ENCODE peak calls at places on chromosomes 5 and 9, in eight cellular contexts. One of them, this sample, is unnamed.

GRCh38 chr5:169116961-169117461 is 183.9 kb downstream of the SLIT3 start:
- DNase-seq in transverse colon: no peak
- DNase-seq in sigmoid colon: no peak
- DNase-seq in suprapubic skin: no peak
- DNase-seq in ovary: no peak
- DNase-seq in tibial nerve: no peak
- DNase-seq in stomach: no peak
- DNase-seq in A549: no peak
- DNase-seq in this sample: no peak

GRCh38 chr5:154095819-154096380 is 57.1 kb downstream of the MFAP3 start:
- DNase-seq in transverse colon: no peak
- DNase-seq in sigmoid colon: no peak
- DNase-seq in suprapubic skin: no peak
- DNase-seq in ovary: no peak
- DNase-seq in tibial nerve: no peak
- DNase-seq in stomach: no peak
- DNase-seq in A549: no peak
- DNase-seq in this sample: no peak

GRCh38 chr9:111974092-111974681 is 77.6 kb downstream of the UGCG start:
- DNase-seq in transverse colon: no peak
- DNase-seq in sigmoid colon: no peak
- DNase-seq in suprapubic skin: no peak
- DNase-seq in ovary: no peak
- DNase-seq in tibial nerve: no peak
- DNase-seq in stomach: peak
- DNase-seq in A549: no peak
- DNase-seq in this sample: no peak

GRCh38 chr5:10158886-10159285 is 90.8 kb downstream of the ATPSCKMT start:
- DNase-seq in transverse colon: no peak
- DNase-seq in sigmoid colon: no peak
- DNase-seq in suprapubic skin: no peak
- DNase-seq in ovary: no peak
- DNase-seq in tibial nerve: no peak
- DNase-seq in stomach: no peak
- DNase-seq in A549: no peak
- DNase-seq in this sample: no peak

GRCh38 chr5:116454417-116454927 is 120.2 kb downstream of the SEMA6A start:
- DNase-seq in transverse colon: no peak
- DNase-seq in sigmoid colon: no peak
- DNase-seq in suprapubic skin: no peak
- DNase-seq in ovary: no peak
- DNase-seq in tibial nerve: no peak
- DNase-seq in stomach: no peak
- DNase-seq in A549: no peak
- DNase-seq in this sample: no peak

GRCh38 chr5:23631283-23632045 is 124.1 kb downstream of the PRDM9 start:
- DNase-seq in transverse colon: no peak
- DNase-seq in sigmoid colon: no peak
- DNase-seq in suprapubic skin: no peak
- DNase-seq in ovary: no peak
- DNase-seq in tibial nerve: no peak
- DNase-seq in stomach: no peak
- DNase-seq in A549: peak
- DNase-seq in this sample: no peak

GRCh38 chr5:159469496-159470370 is 139.4 kb upstream of the IL12B start:
- DNase-seq in transverse colon: no peak
- DNase-seq in sigmoid colon: no peak
- DNase-seq in suprapubic skin: no peak
- DNase-seq in ovary: no peak
- DNase-seq in tibial nerve: no peak
- DNase-seq in stomach: no peak
- DNase-seq in A549: no peak
- DNase-seq in this sample: no peak

GRCh38 chr5:98173334-98173733 is 600.1 kb upstream of the RGMB start:
- DNase-seq in transverse colon: no peak
- DNase-seq in sigmoid colon: no peak
- DNase-seq in suprapubic skin: no peak
- DNase-seq in ovary: no peak
- DNase-seq in tibial nerve: no peak
- DNase-seq in stomach: no peak
- DNase-seq in A549: no peak
- DNase-seq in this sample: no peak

GRCh38 chr9:130880599-130881220 is 15.9 kb downstream of the QRFP start:
- DNase-seq in transverse colon: no peak
- DNase-seq in sigmoid colon: no peak
- DNase-seq in suprapubic skin: no peak
- DNase-seq in ovary: no peak
- DNase-seq in tibial nerve: no peak
- DNase-seq in stomach: no peak
- DNase-seq in A549: no peak
- DNase-seq in this sample: no peak

GRCh38 chr5:1476967-1477310 is 31.7 kb upstream of the SLC6A3 start:
- DNase-seq in transverse colon: no peak
- DNase-seq in sigmoid colon: peak
- DNase-seq in suprapubic skin: no peak
- DNase-seq in ovary: no peak
- DNase-seq in tibial nerve: no peak
- DNase-seq in stomach: no peak
- DNase-seq in A549: no peak
- DNase-seq in this sample: no peak

GRCh38 chr9:106862946-106863740 is at the start of gene ZNF462:
- DNase-seq in transverse colon: peak
- DNase-seq in sigmoid colon: peak
- DNase-seq in suprapubic skin: no peak
- DNase-seq in ovary: peak
- DNase-seq in tibial nerve: peak
- DNase-seq in stomach: no peak
- DNase-seq in A549: peak
- DNase-seq in this sample: peak

GRCh38 chr9:93028448-93029006 is 30.0 kb upstream of the SUSD3 start:
- DNase-seq in transverse colon: peak
- DNase-seq in sigmoid colon: no peak
- DNase-seq in suprapubic skin: no peak
- DNase-seq in ovary: no peak
- DNase-seq in tibial nerve: no peak
- DNase-seq in stomach: no peak
- DNase-seq in A549: no peak
- DNase-seq in this sample: peak

GRCh38 chr5:38466444-38467189 is 89.8 kb downstream of the LIFR start:
- DNase-seq in transverse colon: peak
- DNase-seq in sigmoid colon: peak
- DNase-seq in suprapubic skin: peak
- DNase-seq in ovary: peak
- DNase-seq in tibial nerve: peak
- DNase-seq in stomach: peak
- DNase-seq in A549: no peak
- DNase-seq in this sample: peak

GRCh38 chr5:38465702-38466443 is 90.6 kb downstream of the LIFR start:
- DNase-seq in transverse colon: no peak
- DNase-seq in sigmoid colon: no peak
- DNase-seq in suprapubic skin: no peak
- DNase-seq in ovary: no peak
- DNase-seq in tibial nerve: no peak
- DNase-seq in stomach: no peak
- DNase-seq in A549: no peak
- DNase-seq in this sample: no peak

GRCh38 chr5:38468978-38469706 is 87.3 kb downstream of the LIFR start:
- DNase-seq in transverse colon: no peak
- DNase-seq in sigmoid colon: peak
- DNase-seq in suprapubic skin: no peak
- DNase-seq in ovary: peak
- DNase-seq in tibial nerve: peak
- DNase-seq in stomach: no peak
- DNase-seq in A549: no peak
- DNase-seq in this sample: peak

GRCh38 chr5:38468202-38468656 is 88.2 kb downstream of the LIFR start:
- DNase-seq in transverse colon: no peak
- DNase-seq in sigmoid colon: peak
- DNase-seq in suprapubic skin: no peak
- DNase-seq in ovary: no peak
- DNase-seq in tibial nerve: peak
- DNase-seq in stomach: no peak
- DNase-seq in A549: peak
- DNase-seq in this sample: no peak

DNA sequence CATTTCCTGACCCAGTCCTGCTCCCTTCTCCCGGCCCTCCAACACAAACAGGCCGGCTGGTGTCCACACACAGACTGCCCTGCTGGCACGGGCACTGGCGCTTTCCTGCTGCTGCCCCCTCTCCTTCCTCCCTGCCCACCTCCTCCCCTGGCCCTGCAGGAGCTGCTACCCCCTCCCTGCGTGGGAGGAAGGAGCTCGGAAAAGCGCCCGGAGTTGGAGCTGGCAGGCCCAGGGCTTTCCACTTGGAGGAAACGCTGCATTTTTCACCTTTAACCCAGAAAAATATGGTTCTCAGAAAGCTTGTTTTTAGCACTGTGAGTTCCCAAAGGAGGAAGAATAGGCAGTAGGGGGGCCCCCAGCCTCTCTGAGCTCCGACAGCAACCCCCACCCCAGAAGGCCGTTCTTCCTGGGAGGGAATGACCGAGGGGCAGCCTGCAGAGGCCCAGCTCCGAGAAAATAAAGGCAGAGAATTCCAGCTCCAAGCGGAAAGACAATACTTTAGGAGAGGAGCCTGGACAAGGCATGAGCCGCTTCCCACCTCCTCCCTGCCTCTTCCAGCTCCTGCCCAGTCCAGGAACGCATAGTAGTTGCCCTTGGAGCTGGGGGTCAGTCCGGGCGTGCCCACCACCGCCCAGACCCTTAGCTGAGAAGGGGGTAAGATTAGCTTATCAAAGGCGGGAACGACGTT is 88.9 kb downstream of the LIFR start:
- DNase-seq in transverse colon: no peak
- DNase-seq in sigmoid colon: peak
- DNase-seq in suprapubic skin: no peak
- DNase-seq in ovary: peak
- DNase-seq in tibial nerve: peak
- DNase-seq in stomach: peak
- DNase-seq in A549: no peak
- DNase-seq in this sample: peak
- TF ChIP-seq EP300 in transverse colon: no peak
- TF ChIP-seq EP300 in sigmoid colon: no peak
- TF ChIP-seq EP300 in suprapubic skin: no peak
- TF ChIP-seq EP300 in ovary: peak
- TF ChIP-seq EP300 in tibial nerve: peak
- TF ChIP-seq EP300 in stomach: no peak
- TF ChIP-seq EP300 in A549: no peak
- TF ChIP-seq EP300 in this sample: no peak

GRCh38 chr9:28093141-28093540 is 519.9 kb upstream of the C9orf72 start:
- DNase-seq in transverse colon: no peak
- DNase-seq in sigmoid colon: no peak
- DNase-seq in suprapubic skin: no peak
- DNase-seq in ovary: no peak
- DNase-seq in tibial nerve: no peak
- DNase-seq in stomach: no peak
- DNase-seq in A549: no peak
- DNase-seq in this sample: no peak
- TF ChIP-seq EP300 in transverse colon: no peak
- TF ChIP-seq EP300 in sigmoid colon: no peak
- TF ChIP-seq EP300 in suprapubic skin: no peak
- TF ChIP-seq EP300 in ovary: no peak
- TF ChIP-seq EP300 in tibial nerve: no peak
- TF ChIP-seq EP300 in stomach: no peak
- TF ChIP-seq EP300 in A549: no peak
- TF ChIP-seq EP300 in this sample: no peak

DNA sequence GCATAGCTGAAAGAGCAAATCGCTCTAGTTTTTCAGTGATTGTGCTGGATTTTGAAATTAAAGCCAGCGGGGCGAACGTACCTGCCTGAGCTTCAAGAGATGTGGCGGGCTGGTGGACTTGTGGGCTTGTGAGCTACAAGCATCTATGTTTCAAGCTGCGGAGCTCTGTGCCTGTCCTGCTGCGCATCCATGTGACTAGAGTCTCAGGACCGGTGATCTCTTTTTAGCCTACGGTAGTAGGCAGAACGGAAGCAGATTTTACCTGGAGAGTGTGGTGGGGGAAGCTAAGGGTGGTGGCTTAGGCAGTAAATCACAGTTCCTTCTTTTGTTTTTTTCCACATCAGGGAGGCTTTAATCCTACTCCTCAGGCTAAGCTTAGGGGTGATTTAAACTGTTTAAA is 193.7 kb downstream of the SREK1 start:
- DNase-seq in transverse colon: no peak
- DNase-seq in sigmoid colon: no peak
- DNase-seq in suprapubic skin: no peak
- DNase-seq in ovary: no peak
- DNase-seq in tibial nerve: no peak
- DNase-seq in stomach: no peak
- DNase-seq in A549: no peak
- DNase-seq in this sample: no peak
- TF ChIP-seq EP300 in transverse colon: no peak
- TF ChIP-seq EP300 in sigmoid colon: no peak
- TF ChIP-seq EP300 in suprapubic skin: no peak
- TF ChIP-seq EP300 in ovary: no peak
- TF ChIP-seq EP300 in tibial nerve: no peak
- TF ChIP-seq EP300 in stomach: no peak
- TF ChIP-seq EP300 in A549: no peak
- TF ChIP-seq EP300 in this sample: no peak

GRCh38 chr9:3336951-3337350 is 188.8 kb downstream of the RFX3 start:
- DNase-seq in transverse colon: no peak
- DNase-seq in sigmoid colon: no peak
- DNase-seq in suprapubic skin: no peak
- DNase-seq in ovary: no peak
- DNase-seq in tibial nerve: no peak
- DNase-seq in stomach: no peak
- DNase-seq in A549: no peak
- DNase-seq in this sample: no peak

GRCh38 chr9:3329361-3329760 is 196.4 kb downstream of the RFX3 start:
- DNase-seq in transverse colon: no peak
- DNase-seq in sigmoid colon: no peak
- DNase-seq in suprapubic skin: no peak
- DNase-seq in ovary: no peak
- DNase-seq in tibial nerve: no peak
- DNase-seq in stomach: no peak
- DNase-seq in A549: no peak
- DNase-seq in this sample: no peak

GRCh38 chr9:3330792-3331420 is 194.9 kb downstream of the RFX3 start:
- DNase-seq in transverse colon: no peak
- DNase-seq in sigmoid colon: no peak
- DNase-seq in suprapubic skin: no peak
- DNase-seq in ovary: no peak
- DNase-seq in tibial nerve: no peak
- DNase-seq in stomach: no peak
- DNase-seq in A549: peak
- DNase-seq in this sample: no peak

GRCh38 chr9:3331801-3332200 is 194.0 kb downstream of the RFX3 start:
- DNase-seq in transverse colon: no peak
- DNase-seq in sigmoid colon: no peak
- DNase-seq in suprapubic skin: no peak
- DNase-seq in ovary: no peak
- DNase-seq in tibial nerve: no peak
- DNase-seq in stomach: no peak
- DNase-seq in A549: no peak
- DNase-seq in this sample: no peak

GRCh38 chr9:3332802-3333201 is 193.0 kb downstream of the RFX3 start:
- DNase-seq in transverse colon: no peak
- DNase-seq in sigmoid colon: no peak
- DNase-seq in suprapubic skin: no peak
- DNase-seq in ovary: no peak
- DNase-seq in tibial nerve: no peak
- DNase-seq in stomach: no peak
- DNase-seq in A549: no peak
- DNase-seq in this sample: no peak
- TF ChIP-seq EP300 in transverse colon: no peak
- TF ChIP-seq EP300 in sigmoid colon: no peak
- TF ChIP-seq EP300 in suprapubic skin: no peak
- TF ChIP-seq EP300 in ovary: no peak
- TF ChIP-seq EP300 in tibial nerve: peak
- TF ChIP-seq EP300 in stomach: no peak
- TF ChIP-seq EP300 in A549: no peak
- TF ChIP-seq EP300 in this sample: no peak

This sample was measured in upper lobe of left lung.